ENCODE peak calls at places on chromosomes 12 and 14, in six cellular contexts. N, I, J, Q, W and K are unnamed samples.

GRCh38 chr12:53660064-53660463 is 15.8 kb downstream of the ATP5MC2 start:
- DNase-seq in N (peak; percentile 26), I (no peak), J (no peak), Q (no peak), W (no peak), K (no peak)

GRCh38 chr12:113747048-113747447 is 219.1 kb downstream of the RBM19 start:
- DNase-seq in N (peak; percentile 3), I (no peak), J (no peak), Q (peak; percentile 54), W (no peak), K (no peak)

GRCh38 chr12:75792687-75793086 is 238.9 kb downstream of the PHLDA1 start:
- DNase-seq in N (peak; percentile 20), I (no peak), J (peak; percentile 43), Q (no peak), W (no peak), K (no peak)

GRCh38 chr12:62190921-62191746 is 69.1 kb upstream of the USP15 start:
- DNase-seq in N (no peak), I (no peak), J (no peak), Q (no peak), W (peak; percentile 1), K (peak; percentile 33)

GRCh38 chr14:61661471-61661988 is 33.8 kb upstream of the HIF1A start:
- DNase-seq in N (peak; percentile 84), I (peak; percentile 4), J (peak; percentile 52), Q (no peak), W (no peak), K (no peak)

GRCh38 chr12:81835783-81836182 is 76.6 kb upstream of the PPFIA2 start:
- DNase-seq in N (no peak), I (no peak), J (no peak), Q (no peak), W (no peak), K (no peak)

GRCh38 chr12:13219320-13219719 is 22.8 kb downstream of the EMP1 start:
- DNase-seq in N (no peak), I (no peak), J (no peak), Q (no peak), W (no peak), K (no peak)

GRCh38 chr14:90381999-90382451 is 14.8 kb upstream of the CALM1 start:
- DNase-seq in N (no peak), I (no peak), J (peak; percentile 30), Q (peak; percentile 45), W (no peak), K (peak; percentile 18)

GRCh38 chr12:19144985-19145384 is 15.5 kb downstream of the PLEKHA5 start:
- DNase-seq in N (no peak), I (no peak), J (no peak), Q (no peak), W (no peak), K (no peak)

GRCh38 chr14:50844397-50844796 is 13.4 kb upstream of the NIN start:
- DNase-seq in N (peak; percentile 7), I (no peak), J (no peak), Q (no peak), W (no peak), K (no peak)

GRCh38 chr12:29744365-29744764 is 39.4 kb downstream of the TMTC1 start:
- DNase-seq in N (no peak), I (no peak), J (no peak), Q (no peak), W (no peak), K (no peak)

GRCh38 chr12:63862187-63863107 is 17.9 kb downstream of the SRGAP1 start:
- DNase-seq in N (peak; percentile 39), I (peak; percentile 41), J (peak; percentile 25), Q (no peak), W (no peak), K (no peak)

GRCh38 chr12:49160415-49160814 is 28.5 kb downstream of the TUBA1A start:
- DNase-seq in N (no peak), I (no peak), J (peak; percentile 21), Q (no peak), W (no peak), K (no peak)

GRCh38 chr12:116358850-116359761 is 81.6 kb upstream of the MED13L start:
- DNase-seq in N (peak; percentile 97), I (peak; percentile 95), J (peak; percentile 74), Q (peak; percentile 93), W (peak; percentile 84), K (peak; percentile 73)

GRCh38 chr12:104672501-104673265 is 215.9 kb downstream of the CHST11 start:
- DNase-seq in N (peak; percentile 55), I (no peak), J (peak; percentile 68), Q (no peak), W (no peak), K (no peak)

GRCh38 chr14:53126705-53127104 is 26.4 kb downstream of the DDHD1 start:
- DNase-seq in N (no peak), I (no peak), J (no peak), Q (no peak), W (no peak), K (no peak)

GRCh38 chr14:100896369-100897060 is 7.0 kb downstream of the RTL1 start:
- DNase-seq in N (no peak), I (no peak), J (no peak), Q (peak; percentile 13), W (no peak), K (no peak)

GRCh38 chr12:86249856-86250255 is 6.3 kb downstream of the MGAT4C start:
- DNase-seq in N (peak; percentile 93), I (no peak), J (peak; percentile 31), Q (no peak), W (peak; percentile 16), K (no peak)

GRCh38 chr12:99059824-99060526 is 414.9 kb downstream of the APAF1 start:
- DNase-seq in N (peak; percentile 39), I (no peak), J (no peak), Q (peak; percentile 39), W (no peak), K (no peak)

GRCh38 chr12:105920161-105920684 is 218.5 kb downstream of the NUAK1 start:
- DNase-seq in N (peak; percentile 66), I (no peak), J (peak; percentile 87), Q (peak; percentile 31), W (no peak), K (no peak)

GRCh38 chr12:104623920-104624319 is 167.2 kb downstream of the CHST11 start:
- DNase-seq in N (no peak), I (no peak), J (no peak), Q (no peak), W (no peak), K (no peak)

GRCh38 chr12:105466231-105466900 is 135.9 kb downstream of the C12orf75 start:
- DNase-seq in N (no peak), I (no peak), J (no peak), Q (no peak), W (no peak), K (no peak)

GRCh38 chr12:29638528-29638927 is 141.0 kb upstream of the OVCH1 start:
- DNase-seq in N (no peak), I (no peak), J (no peak), Q (no peak), W (no peak), K (no peak)

GRCh38 chr12:122327494-122328385 is 61.4 kb upstream of the VPS33A start:
- DNase-seq in N (no peak), I (no peak), J (no peak), Q (no peak), W (no peak), K (no peak)

DNA sequence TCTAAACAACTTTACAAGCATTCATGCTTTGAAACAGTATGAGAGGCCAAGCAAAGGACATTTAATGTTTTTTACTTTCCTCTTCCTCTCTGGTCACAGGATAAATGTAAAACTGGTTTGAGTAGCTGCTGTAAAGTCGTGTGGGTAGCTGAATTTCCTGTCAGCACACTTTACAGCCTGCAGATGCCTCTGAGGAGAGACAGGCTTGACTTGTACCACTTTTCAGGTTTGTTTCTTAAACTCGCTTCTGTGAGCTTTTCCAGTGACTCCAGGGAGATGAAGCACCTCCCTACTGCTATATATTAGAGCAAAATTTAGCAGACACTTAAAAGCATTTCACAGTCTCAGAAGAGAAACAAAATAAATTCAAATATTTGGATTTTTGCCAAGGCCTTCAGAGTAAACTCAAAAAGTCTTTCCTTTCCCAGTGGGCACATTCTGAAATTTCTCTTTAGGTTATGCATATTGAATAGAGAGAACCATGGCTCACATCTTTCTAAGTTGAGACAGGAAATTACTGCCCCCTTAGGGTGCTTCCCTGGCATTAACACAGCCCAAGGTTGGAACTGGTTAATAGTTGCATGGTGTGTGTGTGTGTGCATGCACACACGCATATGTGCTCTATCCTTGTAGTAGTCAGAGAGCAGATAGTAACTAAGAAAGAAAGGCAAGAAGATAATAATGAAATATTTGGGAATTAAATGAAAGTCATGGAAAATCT is 557.3 kb upstream of the MIS18BP1 start:
- DNase-seq in N (no peak), I (no peak), J (peak; percentile 39), Q (no peak), W (no peak), K (peak; percentile 3)
- TF ChIP-seq CTCF in N (no peak), I (no peak), J (peak; percentile 62), Q (peak; percentile 42), W (no peak), K (no peak)

GRCh38 chr12:125889742-125890141 is 824.5 kb downstream of the AACS start:
- DNase-seq in N (no peak), I (no peak), J (no peak), Q (no peak), W (no peak), K (no peak)
- TF ChIP-seq CTCF in N (no peak), I (no peak), J (no peak), Q (no peak), W (no peak), K (no peak)

DNA sequence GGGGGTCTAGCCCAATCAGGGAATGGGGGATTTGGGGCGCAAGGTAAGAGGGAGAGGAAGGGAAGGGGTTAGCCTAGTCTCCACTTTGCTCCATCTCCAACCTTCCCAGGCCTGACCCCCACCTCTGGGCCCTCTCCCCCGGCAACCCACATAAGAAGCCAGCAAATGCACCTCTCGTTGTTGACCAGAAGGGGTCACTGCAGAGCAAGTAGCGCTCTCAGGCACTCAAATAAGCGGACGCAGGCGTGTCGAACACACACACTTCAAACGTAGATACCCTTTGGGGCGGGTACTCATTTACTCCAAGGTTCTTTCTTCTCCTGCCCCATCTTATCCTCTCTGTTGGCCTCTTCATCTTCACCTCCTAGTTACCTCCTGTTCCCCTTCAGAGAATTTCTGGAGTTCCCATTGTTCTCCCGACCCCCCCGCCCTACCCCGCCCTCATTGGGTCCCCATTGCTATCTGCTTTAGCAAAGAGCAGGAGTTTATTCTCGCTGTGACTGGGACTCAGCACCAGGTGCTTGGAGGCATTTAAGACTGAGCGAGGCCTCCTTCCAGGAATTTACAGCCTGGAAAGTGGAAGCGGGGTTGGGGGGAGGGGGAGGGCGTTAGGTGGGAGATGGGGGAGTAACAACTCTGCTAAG is 1.5 kb upstream of the SRRM4 start:
- DNase-seq in N (peak; percentile 17), I (no peak), J (peak; percentile 45), Q (peak; percentile 82), W (no peak), K (peak; percentile 79)
- TF ChIP-seq CTCF in N (peak; percentile 64), I (peak; percentile 67), J (peak; percentile 77), Q (peak; percentile 97), W (peak; percentile 46), K (peak; percentile 84)

DNA sequence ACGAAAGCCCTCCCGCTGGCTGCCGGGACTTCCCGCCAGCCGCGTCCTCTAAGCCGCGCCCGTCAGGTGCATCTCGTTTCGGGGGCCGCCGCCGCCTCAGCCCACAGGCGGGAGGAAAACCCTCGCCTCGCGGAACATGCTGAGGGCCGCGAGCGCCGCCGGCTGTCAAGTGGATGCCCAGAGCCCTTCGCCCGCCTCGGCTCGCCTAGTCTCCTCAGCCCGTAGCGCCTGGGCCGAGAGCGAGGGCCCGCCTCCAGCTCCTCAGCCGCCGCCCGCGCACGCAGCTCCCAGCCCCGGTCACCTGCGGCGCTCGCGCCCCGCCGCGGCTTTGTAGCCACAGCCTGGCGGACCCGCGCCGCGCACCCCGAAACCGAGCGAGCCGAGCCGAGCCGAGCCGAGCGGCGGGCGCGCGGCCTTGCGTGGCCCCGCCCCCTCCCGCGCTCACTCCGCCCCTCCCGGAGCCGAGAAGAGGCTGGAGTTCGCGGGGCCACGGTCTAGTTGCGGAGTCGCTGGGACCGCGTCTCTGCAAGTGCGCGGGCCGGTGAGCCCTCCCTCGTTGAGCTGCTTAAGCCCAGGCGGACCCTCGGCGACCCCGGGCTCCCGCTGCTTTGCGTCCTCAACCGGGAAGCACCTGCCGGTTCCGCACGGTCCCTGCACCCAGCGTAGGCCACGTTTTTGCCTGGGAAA is at the start of gene EML5:
- DNase-seq in N (peak; percentile 64), I (peak; percentile 79), J (peak; percentile 48), Q (peak; percentile 96), W (peak; percentile 21), K (peak; percentile 72)
- TF ChIP-seq CTCF in N (peak; percentile 45), I (peak; percentile 56), J (peak; percentile 43), Q (peak; percentile 12), W (peak; percentile 47), K (peak; percentile 39)